ENCODE peak calls at places on chromosomes 1 and 21, in seven cellular contexts. One of them, this sample, is unnamed. For H3K9me3, the result is how much of the 10 kb centered on the place peaks cover.

GRCh38 chr1:8409107-8409506 is 91.2 kb downstream of the SLC45A1 start:
- DNase-seq in esophagus squamous epithelium: no peak
- DNase-seq in lower lobe of right lung: no peak
- DNase-seq in pancreas: no peak
- DNase-seq in stomach: no peak
- DNase-seq in ovary: no peak
- DNase-seq in CD8-positive, alpha-beta T cell: no peak
- DNase-seq in this sample: no peak

GRCh38 chr1:178344513-178345077 is 152.2 kb downstream of the CLEC20A start:
- DNase-seq in esophagus squamous epithelium: no peak
- DNase-seq in stomach: no peak
- DNase-seq in lower lobe of right lung: no peak
- DNase-seq in pancreas: no peak
- DNase-seq in ovary: no peak
- DNase-seq in CD8-positive, alpha-beta T cell: no peak
- DNase-seq in this sample: no peak

GRCh38 chr1:221449801-221450470 is 292.0 kb downstream of the DUSP10 start:
- DNase-seq in ovary: no peak
- DNase-seq in esophagus squamous epithelium: no peak
- DNase-seq in stomach: no peak
- DNase-seq in lower lobe of right lung: no peak
- DNase-seq in pancreas: no peak
- DNase-seq in CD8-positive, alpha-beta T cell: no peak
- DNase-seq in this sample: no peak

GRCh38 chr1:171850951-171851350 is 9.7 kb downstream of the DNM3 start:
- DNase-seq in CD8-positive, alpha-beta T cell: no peak
- DNase-seq in ovary: no peak
- DNase-seq in lower lobe of right lung: no peak
- DNase-seq in pancreas: no peak
- DNase-seq in stomach: no peak
- DNase-seq in esophagus squamous epithelium: no peak
- DNase-seq in this sample: no peak

GRCh38 chr1:198686069-198686728 is 47.4 kb downstream of the PTPRC start:
- DNase-seq in stomach: no peak
- DNase-seq in CD8-positive, alpha-beta T cell: no peak
- DNase-seq in pancreas: no peak
- DNase-seq in lower lobe of right lung: no peak
- DNase-seq in ovary: no peak
- DNase-seq in esophagus squamous epithelium: no peak
- DNase-seq in this sample: no peak

GRCh38 chr1:165898837-165899236 is 71.4 kb downstream of the UCK2 start:
- DNase-seq in esophagus squamous epithelium: no peak
- DNase-seq in lower lobe of right lung: no peak
- DNase-seq in CD8-positive, alpha-beta T cell: no peak
- DNase-seq in stomach: no peak
- DNase-seq in pancreas: no peak
- DNase-seq in ovary: no peak
- DNase-seq in this sample: peak

GRCh38 chr1:84780000-84780716 is 89.9 kb upstream of the SSX2IP start:
- DNase-seq in stomach: no peak
- DNase-seq in pancreas: no peak
- DNase-seq in ovary: no peak
- DNase-seq in CD8-positive, alpha-beta T cell: no peak
- DNase-seq in lower lobe of right lung: no peak
- DNase-seq in esophagus squamous epithelium: no peak
- DNase-seq in this sample: no peak

GRCh38 chr1:159247266-159247665 is 42.6 kb downstream of the ACKR1 start:
- DNase-seq in ovary: no peak
- DNase-seq in stomach: no peak
- DNase-seq in pancreas: no peak
- DNase-seq in lower lobe of right lung: no peak
- DNase-seq in CD8-positive, alpha-beta T cell: no peak
- DNase-seq in esophagus squamous epithelium: no peak
- DNase-seq in this sample: no peak

GRCh38 chr21:25764065-25764464 is 29.3 kb downstream of the GABPA start:
- DNase-seq in stomach: no peak
- DNase-seq in pancreas: no peak
- DNase-seq in ovary: no peak
- DNase-seq in esophagus squamous epithelium: no peak
- DNase-seq in CD8-positive, alpha-beta T cell: no peak
- DNase-seq in lower lobe of right lung: no peak
- DNase-seq in this sample: no peak

GRCh38 chr1:201614262-201615015 is 75.5 kb downstream of the NAV1 start:
- DNase-seq in pancreas: no peak
- DNase-seq in esophagus squamous epithelium: no peak
- DNase-seq in stomach: peak
- DNase-seq in ovary: peak
- DNase-seq in lower lobe of right lung: peak
- DNase-seq in CD8-positive, alpha-beta T cell: no peak
- DNase-seq in this sample: peak

GRCh38 chr1:26833432-26834405 is 7.2 kb downstream of the ZDHHC18 start:
- DNase-seq in CD8-positive, alpha-beta T cell: peak
- DNase-seq in esophagus squamous epithelium: peak
- DNase-seq in ovary: no peak
- DNase-seq in lower lobe of right lung: peak
- DNase-seq in stomach: peak
- DNase-seq in pancreas: no peak
- DNase-seq in this sample: no peak

GRCh38 chr1:171084879-171085278 is 5.8 kb upstream of the FMO3 start:
- DNase-seq in pancreas: no peak
- DNase-seq in ovary: no peak
- DNase-seq in esophagus squamous epithelium: no peak
- DNase-seq in lower lobe of right lung: no peak
- DNase-seq in CD8-positive, alpha-beta T cell: no peak
- DNase-seq in stomach: no peak
- DNase-seq in this sample: no peak

GRCh38 chr21:25589905-25590304 is 17.4 kb downstream of the MRPL39 start:
- DNase-seq in CD8-positive, alpha-beta T cell: no peak
- DNase-seq in esophagus squamous epithelium: no peak
- DNase-seq in lower lobe of right lung: no peak
- DNase-seq in stomach: no peak
- DNase-seq in ovary: no peak
- DNase-seq in pancreas: no peak
- DNase-seq in this sample: no peak

GRCh38 chr1:16215882-16216753 is 3.7 kb upstream of the ARHGEF19 start:
- DNase-seq in CD8-positive, alpha-beta T cell: peak
- DNase-seq in ovary: peak
- DNase-seq in lower lobe of right lung: peak
- DNase-seq in esophagus squamous epithelium: peak
- DNase-seq in stomach: peak
- DNase-seq in pancreas: peak
- DNase-seq in this sample: peak

GRCh38 chr1:24683713-24684162 is 40.6 kb downstream of the SRRM1 start:
- DNase-seq in ovary: no peak
- DNase-seq in CD8-positive, alpha-beta T cell: no peak
- DNase-seq in stomach: no peak
- DNase-seq in esophagus squamous epithelium: no peak
- DNase-seq in lower lobe of right lung: no peak
- DNase-seq in pancreas: no peak
- DNase-seq in this sample: no peak

GRCh38 chr21:44383216-44383615 is 29.8 kb downstream of the TRPM2 start:
- DNase-seq in esophagus squamous epithelium: no peak
- DNase-seq in ovary: peak
- DNase-seq in CD8-positive, alpha-beta T cell: no peak
- DNase-seq in stomach: no peak
- DNase-seq in lower lobe of right lung: no peak
- DNase-seq in pancreas: no peak
- DNase-seq in this sample: no peak

GRCh38 chr1:11753555-11754208 is 8.3 kb upstream of the C1orf167 start:
- DNase-seq in ovary: peak
- DNase-seq in lower lobe of right lung: no peak
- DNase-seq in CD8-positive, alpha-beta T cell: no peak
- DNase-seq in pancreas: no peak
- DNase-seq in esophagus squamous epithelium: no peak
- DNase-seq in stomach: no peak
- DNase-seq in this sample: no peak

GRCh38 chr1:248306103-248306502 is 2.9 kb upstream of the OR2T12 start:
- DNase-seq in lower lobe of right lung: no peak
- DNase-seq in ovary: no peak
- DNase-seq in stomach: no peak
- DNase-seq in CD8-positive, alpha-beta T cell: no peak
- DNase-seq in pancreas: no peak
- DNase-seq in esophagus squamous epithelium: no peak
- DNase-seq in this sample: no peak

GRCh38 chr1:248303324-248303723 is at the start of gene OR2T12:
- DNase-seq in esophagus squamous epithelium: no peak
- DNase-seq in CD8-positive, alpha-beta T cell: no peak
- DNase-seq in stomach: no peak
- DNase-seq in ovary: no peak
- DNase-seq in pancreas: no peak
- DNase-seq in lower lobe of right lung: no peak
- DNase-seq in this sample: no peak
- H3K9me3 ChIP-seq in esophagus squamous epithelium: under half
- H3K9me3 ChIP-seq in CD8-positive, alpha-beta T cell: under half
- H3K9me3 ChIP-seq in stomach: under half
- H3K9me3 ChIP-seq in ovary: under half
- H3K9me3 ChIP-seq in pancreas: under half
- H3K9me3 ChIP-seq in lower lobe of right lung: under half
- H3K9me3 ChIP-seq in this sample: under half

DNA sequence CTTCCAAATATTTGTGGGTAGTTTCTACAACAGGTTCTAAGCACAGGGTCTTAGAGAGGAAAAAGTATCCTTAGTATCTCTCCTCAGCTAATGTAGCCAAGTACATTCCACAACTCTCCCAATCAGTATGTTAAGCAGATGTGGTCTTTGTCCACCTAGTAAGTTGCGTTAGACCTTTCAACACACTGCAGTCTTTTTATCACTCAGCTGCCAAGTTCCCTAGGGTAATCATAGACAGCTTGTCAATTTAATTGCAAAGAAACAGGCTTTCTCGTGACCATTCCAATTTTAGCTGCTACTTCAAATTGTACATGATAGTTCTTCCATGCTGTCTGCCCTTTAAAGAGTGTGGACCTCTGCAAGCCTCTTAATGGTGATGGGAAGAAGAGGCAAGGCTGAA is 211.8 kb upstream of the PKN2 start:
- DNase-seq in CD8-positive, alpha-beta T cell: no peak
- DNase-seq in stomach: no peak
- DNase-seq in lower lobe of right lung: no peak
- DNase-seq in esophagus squamous epithelium: no peak
- DNase-seq in pancreas: no peak
- DNase-seq in ovary: no peak
- DNase-seq in this sample: peak
- H3K27ac ChIP-seq in CD8-positive, alpha-beta T cell: no peak
- H3K27ac ChIP-seq in stomach: no peak
- H3K27ac ChIP-seq in lower lobe of right lung: no peak
- H3K27ac ChIP-seq in esophagus squamous epithelium: no peak
- H3K27ac ChIP-seq in pancreas: no peak
- H3K27ac ChIP-seq in ovary: no peak
- H3K27ac ChIP-seq in this sample: no peak

DNA sequence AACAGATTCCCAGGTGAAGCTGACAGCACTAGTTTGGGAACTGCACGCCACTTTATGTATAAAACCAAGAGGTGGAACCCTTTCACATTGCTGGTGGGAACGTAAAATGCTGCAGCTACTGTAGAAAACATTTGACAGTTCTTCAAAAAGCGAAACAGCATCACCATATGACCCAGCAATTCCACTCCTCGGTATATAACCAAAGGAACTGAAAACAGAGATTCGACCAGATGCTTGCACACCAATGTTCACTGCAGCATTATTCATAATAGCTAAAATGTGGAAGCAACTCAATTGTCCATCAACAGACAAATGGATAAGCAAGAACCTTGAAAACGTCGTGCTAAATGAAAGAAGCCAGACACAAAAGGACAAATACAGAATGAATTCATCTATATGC is 17.5 kb downstream of the RSPH1 start:
- DNase-seq in pancreas: no peak
- DNase-seq in CD8-positive, alpha-beta T cell: no peak
- DNase-seq in stomach: no peak
- DNase-seq in esophagus squamous epithelium: no peak
- DNase-seq in ovary: no peak
- DNase-seq in lower lobe of right lung: no peak
- DNase-seq in this sample: no peak
- H3K4me3 ChIP-seq in pancreas: no peak
- H3K4me3 ChIP-seq in CD8-positive, alpha-beta T cell: no peak
- H3K4me3 ChIP-seq in stomach: no peak
- H3K4me3 ChIP-seq in esophagus squamous epithelium: no peak
- H3K4me3 ChIP-seq in ovary: no peak
- H3K4me3 ChIP-seq in lower lobe of right lung: no peak
- H3K4me3 ChIP-seq in this sample: no peak

GRCh38 chr1:49627781-49628180 is 396.0 kb downstream of the AGBL4 start:
- DNase-seq in pancreas: no peak
- DNase-seq in esophagus squamous epithelium: no peak
- DNase-seq in stomach: no peak
- DNase-seq in ovary: no peak
- DNase-seq in CD8-positive, alpha-beta T cell: no peak
- DNase-seq in lower lobe of right lung: no peak
- DNase-seq in this sample: no peak

GRCh38 chr1:49626474-49626873 is 397.3 kb downstream of the AGBL4 start:
- DNase-seq in ovary: no peak
- DNase-seq in esophagus squamous epithelium: no peak
- DNase-seq in CD8-positive, alpha-beta T cell: no peak
- DNase-seq in pancreas: no peak
- DNase-seq in lower lobe of right lung: no peak
- DNase-seq in stomach: no peak
- DNase-seq in this sample: no peak

DNA sequence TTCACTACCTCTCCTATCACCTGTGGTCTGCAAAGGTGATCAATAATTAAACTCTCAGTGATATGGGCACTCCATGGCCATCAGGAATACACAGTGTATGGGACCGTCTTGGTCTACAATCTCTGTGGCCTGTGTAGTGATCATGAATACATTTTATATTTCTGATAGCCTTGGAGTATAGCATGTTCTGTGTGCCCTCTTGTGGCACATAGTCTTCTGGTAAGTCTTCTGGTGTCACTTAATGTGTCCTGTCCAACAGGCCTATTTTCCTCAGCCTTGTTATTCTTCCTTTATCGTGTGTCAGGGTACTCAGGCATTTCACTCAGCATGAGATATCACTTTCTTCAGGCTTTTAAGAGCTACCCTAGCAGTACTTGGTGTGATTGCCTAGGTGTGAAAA is 393.6 kb downstream of the AGBL4 start:
- DNase-seq in pancreas: no peak
- DNase-seq in esophagus squamous epithelium: no peak
- DNase-seq in stomach: no peak
- DNase-seq in CD8-positive, alpha-beta T cell: no peak
- DNase-seq in lower lobe of right lung: no peak
- DNase-seq in ovary: no peak
- DNase-seq in this sample: no peak
- H3K9me3 ChIP-seq in pancreas: under half
- H3K9me3 ChIP-seq in esophagus squamous epithelium: under half
- H3K9me3 ChIP-seq in stomach: under half
- H3K9me3 ChIP-seq in CD8-positive, alpha-beta T cell: under half
- H3K9me3 ChIP-seq in lower lobe of right lung: under half
- H3K9me3 ChIP-seq in ovary: under half
- H3K9me3 ChIP-seq in this sample: under half